ENCODE peak calls at places on chromosomes 1 and 21, in nine cellular contexts. One of them, this sample, is unnamed.

GRCh38 chr1:96865731-96866684 is 144.4 kb downstream of the PTBP2 start:
- DNase-seq in bronchial epithelial cell: peak; percentile 96
- DNase-seq in kidney epithelial cell: peak; percentile 2
- DNase-seq in fibroblast of mammary gland: peak; percentile 100
- DNase-seq in lower leg skin: peak; percentile 43
- DNase-seq in left lung: no peak
- DNase-seq in dorsolateral prefrontal cortex: no peak
- DNase-seq in uterus: peak; percentile 52
- DNase-seq in pancreas: no peak
- DNase-seq in this sample: no peak

GRCh38 chr1:14524816-14525215 is 73.7 kb upstream of the KAZN start:
- DNase-seq in fibroblast of mammary gland: no peak
- DNase-seq in bronchial epithelial cell: no peak
- DNase-seq in lower leg skin: no peak
- DNase-seq in left lung: no peak
- DNase-seq in uterus: no peak
- DNase-seq in kidney epithelial cell: no peak
- DNase-seq in pancreas: no peak
- DNase-seq in dorsolateral prefrontal cortex: no peak
- DNase-seq in this sample: no peak

GRCh38 chr1:41902669-41903068 is 16.1 kb downstream of the HIVEP3 start:
- DNase-seq in kidney epithelial cell: no peak
- DNase-seq in fibroblast of mammary gland: no peak
- DNase-seq in pancreas: no peak
- DNase-seq in bronchial epithelial cell: no peak
- DNase-seq in lower leg skin: no peak
- DNase-seq in dorsolateral prefrontal cortex: no peak
- DNase-seq in uterus: no peak
- DNase-seq in left lung: no peak
- DNase-seq in this sample: no peak

GRCh38 chr1:21585037-21585436 is 75.8 kb downstream of the ALPL start:
- DNase-seq in kidney epithelial cell: no peak
- DNase-seq in bronchial epithelial cell: peak; percentile 20
- DNase-seq in left lung: no peak
- DNase-seq in pancreas: no peak
- DNase-seq in uterus: no peak
- DNase-seq in fibroblast of mammary gland: no peak
- DNase-seq in dorsolateral prefrontal cortex: no peak
- DNase-seq in lower leg skin: no peak
- DNase-seq in this sample: no peak

GRCh38 chr21:35575280-35575915 is 484.9 kb downstream of the SETD4 start:
- DNase-seq in kidney epithelial cell: no peak
- DNase-seq in bronchial epithelial cell: peak; percentile 22
- DNase-seq in pancreas: no peak
- DNase-seq in uterus: no peak
- DNase-seq in left lung: no peak
- DNase-seq in fibroblast of mammary gland: peak; percentile 95
- DNase-seq in lower leg skin: no peak
- DNase-seq in dorsolateral prefrontal cortex: no peak
- DNase-seq in this sample: no peak

GRCh38 chr1:56831874-56832693 is 12.9 kb upstream of the FYB2 start:
- DNase-seq in lower leg skin: peak; percentile 49
- DNase-seq in kidney epithelial cell: peak; percentile 91
- DNase-seq in uterus: peak; percentile 45
- DNase-seq in pancreas: peak; percentile 60
- DNase-seq in fibroblast of mammary gland: peak; percentile 93
- DNase-seq in bronchial epithelial cell: peak; percentile 93
- DNase-seq in dorsolateral prefrontal cortex: peak; percentile 74
- DNase-seq in left lung: peak; percentile 50
- DNase-seq in this sample: peak; percentile 56

GRCh38 chr21:34801519-34802132 is 132.8 kb downstream of the CLIC6 start:
- DNase-seq in uterus: no peak
- DNase-seq in lower leg skin: no peak
- DNase-seq in dorsolateral prefrontal cortex: no peak
- DNase-seq in kidney epithelial cell: no peak
- DNase-seq in pancreas: no peak
- DNase-seq in left lung: no peak
- DNase-seq in fibroblast of mammary gland: peak; percentile 46
- DNase-seq in bronchial epithelial cell: peak; percentile 49
- DNase-seq in this sample: no peak

GRCh38 chr21:15264084-15264483 is 199.3 kb upstream of the NRIP1 start:
- DNase-seq in uterus: no peak
- DNase-seq in lower leg skin: no peak
- DNase-seq in bronchial epithelial cell: no peak
- DNase-seq in fibroblast of mammary gland: no peak
- DNase-seq in kidney epithelial cell: no peak
- DNase-seq in dorsolateral prefrontal cortex: no peak
- DNase-seq in pancreas: no peak
- DNase-seq in left lung: no peak
- DNase-seq in this sample: no peak

GRCh38 chr1:212760126-212760823 is 31.3 kb downstream of the NSL1 start:
- DNase-seq in fibroblast of mammary gland: peak; percentile 15
- DNase-seq in kidney epithelial cell: no peak
- DNase-seq in left lung: no peak
- DNase-seq in lower leg skin: no peak
- DNase-seq in uterus: no peak
- DNase-seq in bronchial epithelial cell: no peak
- DNase-seq in pancreas: peak; percentile 19
- DNase-seq in dorsolateral prefrontal cortex: no peak
- DNase-seq in this sample: no peak

GRCh38 chr21:41061701-41062100 is 106.3 kb upstream of the BACE2 start:
- DNase-seq in pancreas: no peak
- DNase-seq in fibroblast of mammary gland: no peak
- DNase-seq in left lung: no peak
- DNase-seq in bronchial epithelial cell: no peak
- DNase-seq in lower leg skin: no peak
- DNase-seq in uterus: no peak
- DNase-seq in kidney epithelial cell: no peak
- DNase-seq in dorsolateral prefrontal cortex: no peak
- DNase-seq in this sample: no peak

GRCh38 chr1:41330588-41331545 is 30.4 kb upstream of the FOXO6 start:
- DNase-seq in uterus: no peak
- DNase-seq in kidney epithelial cell: no peak
- DNase-seq in lower leg skin: peak; percentile 9
- DNase-seq in pancreas: no peak
- DNase-seq in left lung: no peak
- DNase-seq in fibroblast of mammary gland: no peak
- DNase-seq in dorsolateral prefrontal cortex: no peak
- DNase-seq in bronchial epithelial cell: no peak
- DNase-seq in this sample: no peak

GRCh38 chr1:209621329-209621728 is 30.9 kb downstream of the LAMB3 start:
- DNase-seq in kidney epithelial cell: no peak
- DNase-seq in left lung: no peak
- DNase-seq in dorsolateral prefrontal cortex: no peak
- DNase-seq in bronchial epithelial cell: no peak
- DNase-seq in lower leg skin: no peak
- DNase-seq in pancreas: no peak
- DNase-seq in fibroblast of mammary gland: no peak
- DNase-seq in uterus: no peak
- DNase-seq in this sample: no peak

GRCh38 chr1:204556458-204557052 is 40.3 kb downstream of the MDM4 start:
- DNase-seq in pancreas: no peak
- DNase-seq in left lung: no peak
- DNase-seq in kidney epithelial cell: no peak
- DNase-seq in bronchial epithelial cell: no peak
- DNase-seq in uterus: no peak
- DNase-seq in lower leg skin: no peak
- DNase-seq in dorsolateral prefrontal cortex: no peak
- DNase-seq in fibroblast of mammary gland: no peak
- DNase-seq in this sample: no peak

GRCh38 chr1:54054438-54054749 is 986 bp downstream of the TCEANC2 start:
- DNase-seq in bronchial epithelial cell: no peak
- DNase-seq in left lung: no peak
- DNase-seq in dorsolateral prefrontal cortex: no peak
- DNase-seq in uterus: no peak
- DNase-seq in kidney epithelial cell: no peak
- DNase-seq in lower leg skin: no peak
- DNase-seq in fibroblast of mammary gland: no peak
- DNase-seq in pancreas: no peak
- DNase-seq in this sample: no peak

GRCh38 chr21:40923914-40924313 is 77.0 kb upstream of the DSCAM start:
- DNase-seq in pancreas: no peak
- DNase-seq in lower leg skin: no peak
- DNase-seq in left lung: no peak
- DNase-seq in kidney epithelial cell: no peak
- DNase-seq in bronchial epithelial cell: no peak
- DNase-seq in dorsolateral prefrontal cortex: no peak
- DNase-seq in uterus: no peak
- DNase-seq in fibroblast of mammary gland: no peak
- DNase-seq in this sample: no peak

GRCh38 chr1:203395746-203396145 is 44.8 kb upstream of the FMOD start:
- DNase-seq in dorsolateral prefrontal cortex: no peak
- DNase-seq in bronchial epithelial cell: no peak
- DNase-seq in lower leg skin: no peak
- DNase-seq in pancreas: no peak
- DNase-seq in left lung: no peak
- DNase-seq in kidney epithelial cell: no peak
- DNase-seq in uterus: no peak
- DNase-seq in fibroblast of mammary gland: no peak
- DNase-seq in this sample: no peak

GRCh38 chr1:89199515-89199914 is 773 bp upstream of the GBP4 start:
- DNase-seq in fibroblast of mammary gland: no peak
- DNase-seq in uterus: no peak
- DNase-seq in pancreas: no peak
- DNase-seq in bronchial epithelial cell: no peak
- DNase-seq in kidney epithelial cell: no peak
- DNase-seq in lower leg skin: no peak
- DNase-seq in dorsolateral prefrontal cortex: no peak
- DNase-seq in left lung: no peak
- DNase-seq in this sample: no peak

GRCh38 chr1:189656628-189657027 is 821.0 kb downstream of the BRINP3 start:
- DNase-seq in pancreas: no peak
- DNase-seq in uterus: no peak
- DNase-seq in left lung: no peak
- DNase-seq in kidney epithelial cell: no peak
- DNase-seq in bronchial epithelial cell: no peak
- DNase-seq in fibroblast of mammary gland: no peak
- DNase-seq in dorsolateral prefrontal cortex: no peak
- DNase-seq in lower leg skin: no peak
- DNase-seq in this sample: no peak

GRCh38 chr1:116494351-116494692 is 76.5 kb downstream of the CD58 start:
- DNase-seq in bronchial epithelial cell: no peak
- DNase-seq in fibroblast of mammary gland: no peak
- DNase-seq in pancreas: no peak
- DNase-seq in kidney epithelial cell: no peak
- DNase-seq in uterus: no peak
- DNase-seq in left lung: no peak
- DNase-seq in lower leg skin: no peak
- DNase-seq in dorsolateral prefrontal cortex: no peak
- DNase-seq in this sample: no peak
- H3K4me3 ChIP-seq in bronchial epithelial cell: no peak overlapping the region
- H3K4me3 ChIP-seq in fibroblast of mammary gland: no peak overlapping the region
- H3K4me3 ChIP-seq in pancreas: no peak overlapping the region
- H3K4me3 ChIP-seq in kidney epithelial cell: no peak overlapping the region
- H3K4me3 ChIP-seq in uterus: no peak overlapping the region
- H3K4me3 ChIP-seq in left lung: no peak overlapping the region
- H3K4me3 ChIP-seq in lower leg skin: no peak overlapping the region
- H3K4me3 ChIP-seq in dorsolateral prefrontal cortex: no peak overlapping the region
- H3K4me3 ChIP-seq in this sample: no peak overlapping the region

DNA sequence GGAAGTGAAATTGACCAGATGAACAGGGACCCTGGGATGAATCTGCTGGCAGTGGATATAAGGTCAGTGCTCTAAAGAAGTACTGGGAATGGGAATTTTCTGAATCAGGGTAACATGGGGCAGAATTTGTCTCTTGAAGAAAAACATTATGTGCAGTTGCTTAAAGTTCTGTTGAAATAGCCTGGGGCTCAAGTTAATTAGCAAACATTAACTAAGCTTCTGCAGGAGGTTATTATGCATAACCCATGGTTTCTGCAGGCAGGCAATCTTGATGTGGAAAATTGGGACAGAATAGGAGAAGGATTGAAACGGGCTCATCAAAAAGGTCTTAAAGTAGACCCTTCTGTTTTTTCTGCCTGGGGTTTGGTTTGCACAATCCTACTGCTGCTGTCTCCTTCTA is 14.0 kb downstream of the GSTM5 start:
- DNase-seq in fibroblast of mammary gland: no peak
- DNase-seq in pancreas: no peak
- DNase-seq in dorsolateral prefrontal cortex: no peak
- DNase-seq in lower leg skin: no peak
- DNase-seq in left lung: no peak
- DNase-seq in kidney epithelial cell: no peak
- DNase-seq in bronchial epithelial cell: no peak
- DNase-seq in uterus: no peak
- DNase-seq in this sample: no peak
- TF ChIP-seq CTCF in fibroblast of mammary gland: no peak
- TF ChIP-seq CTCF in pancreas: no peak
- TF ChIP-seq CTCF in dorsolateral prefrontal cortex: no peak
- TF ChIP-seq CTCF in lower leg skin: no peak
- TF ChIP-seq CTCF in left lung: no peak
- TF ChIP-seq CTCF in kidney epithelial cell: no peak
- TF ChIP-seq CTCF in bronchial epithelial cell: no peak
- TF ChIP-seq CTCF in uterus: no peak
- TF ChIP-seq CTCF in this sample: no peak

GRCh38 chr1:5428391-5428790 is 563.8 kb downstream of the NPHP4 start:
- DNase-seq in kidney epithelial cell: no peak
- DNase-seq in pancreas: no peak
- DNase-seq in left lung: no peak
- DNase-seq in lower leg skin: no peak
- DNase-seq in bronchial epithelial cell: no peak
- DNase-seq in dorsolateral prefrontal cortex: no peak
- DNase-seq in uterus: no peak
- DNase-seq in fibroblast of mammary gland: no peak
- DNase-seq in this sample: no peak

GRCh38 chr1:5423109-5423508 is 569.1 kb downstream of the NPHP4 start:
- DNase-seq in left lung: no peak
- DNase-seq in lower leg skin: no peak
- DNase-seq in uterus: no peak
- DNase-seq in fibroblast of mammary gland: no peak
- DNase-seq in pancreas: no peak
- DNase-seq in kidney epithelial cell: no peak
- DNase-seq in dorsolateral prefrontal cortex: no peak
- DNase-seq in bronchial epithelial cell: peak; percentile 8
- DNase-seq in this sample: no peak

GRCh38 chr1:5425304-5425703 is 566.9 kb downstream of the NPHP4 start:
- DNase-seq in bronchial epithelial cell: no peak
- DNase-seq in uterus: no peak
- DNase-seq in pancreas: no peak
- DNase-seq in lower leg skin: no peak
- DNase-seq in left lung: no peak
- DNase-seq in kidney epithelial cell: no peak
- DNase-seq in dorsolateral prefrontal cortex: no peak
- DNase-seq in fibroblast of mammary gland: no peak
- DNase-seq in this sample: no peak

GRCh38 chr1:5427026-5427613 is 565.1 kb downstream of the NPHP4 start:
- DNase-seq in lower leg skin: no peak
- DNase-seq in kidney epithelial cell: no peak
- DNase-seq in dorsolateral prefrontal cortex: no peak
- DNase-seq in bronchial epithelial cell: no peak
- DNase-seq in pancreas: no peak
- DNase-seq in uterus: no peak
- DNase-seq in fibroblast of mammary gland: no peak
- DNase-seq in left lung: no peak
- DNase-seq in this sample: no peak

GRCh38 chr1:5424802-5425201 is 567.4 kb downstream of the NPHP4 start:
- DNase-seq in dorsolateral prefrontal cortex: no peak
- DNase-seq in uterus: no peak
- DNase-seq in lower leg skin: no peak
- DNase-seq in left lung: no peak
- DNase-seq in bronchial epithelial cell: peak; percentile 83
- DNase-seq in kidney epithelial cell: no peak
- DNase-seq in pancreas: no peak
- DNase-seq in fibroblast of mammary gland: no peak
- DNase-seq in this sample: no peak
- H3K4me3 ChIP-seq in dorsolateral prefrontal cortex: no peak overlapping the region
- H3K4me3 ChIP-seq in uterus: no peak overlapping the region
- H3K4me3 ChIP-seq in lower leg skin: no peak overlapping the region
- H3K4me3 ChIP-seq in left lung: no peak overlapping the region
- H3K4me3 ChIP-seq in bronchial epithelial cell: no peak overlapping the region
- H3K4me3 ChIP-seq in kidney epithelial cell: no peak overlapping the region
- H3K4me3 ChIP-seq in pancreas: no peak overlapping the region
- H3K4me3 ChIP-seq in fibroblast of mammary gland: no peak overlapping the region
- H3K4me3 ChIP-seq in this sample: no peak overlapping the region

GRCh38 chr21:42376338-42376982 is 10.1 kb upstream of the TFF1 start:
- DNase-seq in left lung: no peak
- DNase-seq in uterus: no peak
- DNase-seq in pancreas: peak; percentile 28
- DNase-seq in bronchial epithelial cell: no peak
- DNase-seq in kidney epithelial cell: no peak
- DNase-seq in dorsolateral prefrontal cortex: peak; percentile 19
- DNase-seq in lower leg skin: no peak
- DNase-seq in fibroblast of mammary gland: no peak
- DNase-seq in this sample: no peak
- TF ChIP-seq CTCF in left lung: no peak
- TF ChIP-seq CTCF in uterus: no peak
- TF ChIP-seq CTCF in pancreas: no peak
- TF ChIP-seq CTCF in bronchial epithelial cell: peak; percentile 39
- TF ChIP-seq CTCF in kidney epithelial cell: no peak
- TF ChIP-seq CTCF in dorsolateral prefrontal cortex: no peak
- TF ChIP-seq CTCF in lower leg skin: no peak
- TF ChIP-seq CTCF in fibroblast of mammary gland: no peak
- TF ChIP-seq CTCF in this sample: peak; percentile 44

This sample was measured in psoas muscle.